ENCODE peak calls at places on chromosomes 3 and 15, in four cellular contexts. One of them, this sample, is unnamed.

GRCh38 chr3:147002721-147003120 is 397.6 kb upstream of the PLSCR5 start:
- DNase-seq in spleen: no peak
- DNase-seq in A549: no peak
- DNase-seq in naive thymus-derived CD4-positive, alpha-beta T cell: no peak
- DNase-seq in this sample: no peak

GRCh38 chr15:59532770-59533379 is 78.7 kb upstream of the GCNT3 start:
- DNase-seq in A549: peak
- DNase-seq in naive thymus-derived CD4-positive, alpha-beta T cell: peak
- DNase-seq in spleen: no peak
- DNase-seq in this sample: peak

GRCh38 chr15:68599560-68600071 is 20.8 kb downstream of the CORO2B start:
- DNase-seq in A549: no peak
- DNase-seq in naive thymus-derived CD4-positive, alpha-beta T cell: no peak
- DNase-seq in spleen: peak
- DNase-seq in this sample: no peak

GRCh38 chr3:123449986-123450474 is 1.1 kb upstream of the ADCY5 start:
- DNase-seq in spleen: no peak
- DNase-seq in A549: peak
- DNase-seq in naive thymus-derived CD4-positive, alpha-beta T cell: no peak
- DNase-seq in this sample: no peak

GRCh38 chr3:196236169-196236568 is 19.8 kb downstream of the SLC51A start:
- DNase-seq in naive thymus-derived CD4-positive, alpha-beta T cell: no peak
- DNase-seq in A549: no peak
- DNase-seq in spleen: no peak
- DNase-seq in this sample: no peak

GRCh38 chr3:141000027-141000663 is 51.0 kb upstream of the SPSB4 start:
- DNase-seq in A549: peak
- DNase-seq in spleen: no peak
- DNase-seq in naive thymus-derived CD4-positive, alpha-beta T cell: peak
- DNase-seq in this sample: peak

GRCh38 chr3:184227481-184227935 is 1.9 kb upstream of the VWA5B2 start:
- DNase-seq in spleen: no peak
- DNase-seq in naive thymus-derived CD4-positive, alpha-beta T cell: peak
- DNase-seq in A549: peak
- DNase-seq in this sample: no peak

GRCh38 chr15:70294906-70295305 is 197.2 kb upstream of the TLE3 start:
- DNase-seq in A549: no peak
- DNase-seq in naive thymus-derived CD4-positive, alpha-beta T cell: no peak
- DNase-seq in spleen: no peak
- DNase-seq in this sample: no peak

GRCh38 chr15:73293773-73294172 is 75.0 kb downstream of the HCN4 start:
- DNase-seq in A549: no peak
- DNase-seq in spleen: no peak
- DNase-seq in naive thymus-derived CD4-positive, alpha-beta T cell: no peak
- DNase-seq in this sample: no peak

GRCh38 chr3:4343258-4343657 is 40.1 kb downstream of the SETMAR start:
- DNase-seq in A549: no peak
- DNase-seq in naive thymus-derived CD4-positive, alpha-beta T cell: no peak
- DNase-seq in spleen: no peak
- DNase-seq in this sample: no peak

GRCh38 chr3:13872451-13872850 is 7.4 kb downstream of the WNT7A start:
- DNase-seq in naive thymus-derived CD4-positive, alpha-beta T cell: no peak
- DNase-seq in A549: no peak
- DNase-seq in spleen: no peak
- DNase-seq in this sample: no peak

GRCh38 chr3:113287818-113288648 is 76.7 kb downstream of the BOC start:
- DNase-seq in naive thymus-derived CD4-positive, alpha-beta T cell: peak
- DNase-seq in spleen: no peak
- DNase-seq in A549: peak
- DNase-seq in this sample: peak

GRCh38 chr3:190446492-190447301 is 3.0 kb downstream of the TMEM207 start:
- DNase-seq in spleen: no peak
- DNase-seq in naive thymus-derived CD4-positive, alpha-beta T cell: no peak
- DNase-seq in A549: no peak
- DNase-seq in this sample: peak

GRCh38 chr3:73319179-73319769 is 257.8 kb downstream of the EBLN2 start:
- DNase-seq in spleen: no peak
- DNase-seq in naive thymus-derived CD4-positive, alpha-beta T cell: no peak
- DNase-seq in A549: no peak
- DNase-seq in this sample: no peak

GRCh38 chr3:29764603-29765254 is 483.9 kb downstream of the RBMS3 start:
- DNase-seq in naive thymus-derived CD4-positive, alpha-beta T cell: no peak
- DNase-seq in spleen: no peak
- DNase-seq in A549: peak
- DNase-seq in this sample: no peak

GRCh38 chr3:170614214-170614966 is 28.5 kb upstream of the SLC7A14 start:
- DNase-seq in A549: peak
- DNase-seq in naive thymus-derived CD4-positive, alpha-beta T cell: no peak
- DNase-seq in spleen: no peak
- DNase-seq in this sample: no peak

GRCh38 chr3:66396161-66396760 is 104.6 kb downstream of the LRIG1 start:
- DNase-seq in A549: no peak
- DNase-seq in spleen: no peak
- DNase-seq in naive thymus-derived CD4-positive, alpha-beta T cell: no peak
- DNase-seq in this sample: no peak

GRCh38 chr15:39266882-39267281 is 314.0 kb upstream of the THBS1 start:
- DNase-seq in naive thymus-derived CD4-positive, alpha-beta T cell: no peak
- DNase-seq in spleen: no peak
- DNase-seq in A549: no peak
- DNase-seq in this sample: no peak

GRCh38 chr3:167740961-167741587 is 5.6 kb downstream of the SERPINI1 start:
- DNase-seq in naive thymus-derived CD4-positive, alpha-beta T cell: peak
- DNase-seq in spleen: no peak
- DNase-seq in A549: peak
- DNase-seq in this sample: peak

GRCh38 chr3:126199256-126199655 is 18.9 kb upstream of the ALDH1L1 start:
- DNase-seq in naive thymus-derived CD4-positive, alpha-beta T cell: no peak
- DNase-seq in spleen: no peak
- DNase-seq in A549: no peak
- DNase-seq in this sample: no peak

GRCh38 chr3:126191246-126191645 is 10.9 kb upstream of the ALDH1L1 start:
- DNase-seq in A549: no peak
- DNase-seq in naive thymus-derived CD4-positive, alpha-beta T cell: no peak
- DNase-seq in spleen: no peak
- DNase-seq in this sample: no peak

GRCh38 chr3:126197854-126198584 is 17.6 kb upstream of the ALDH1L1 start:
- DNase-seq in naive thymus-derived CD4-positive, alpha-beta T cell: no peak
- DNase-seq in spleen: no peak
- DNase-seq in A549: peak
- DNase-seq in this sample: no peak

GRCh38 chr3:126197343-126197742 is 17.0 kb upstream of the ALDH1L1 start:
- DNase-seq in spleen: no peak
- DNase-seq in A549: no peak
- DNase-seq in naive thymus-derived CD4-positive, alpha-beta T cell: no peak
- DNase-seq in this sample: no peak

DNA sequence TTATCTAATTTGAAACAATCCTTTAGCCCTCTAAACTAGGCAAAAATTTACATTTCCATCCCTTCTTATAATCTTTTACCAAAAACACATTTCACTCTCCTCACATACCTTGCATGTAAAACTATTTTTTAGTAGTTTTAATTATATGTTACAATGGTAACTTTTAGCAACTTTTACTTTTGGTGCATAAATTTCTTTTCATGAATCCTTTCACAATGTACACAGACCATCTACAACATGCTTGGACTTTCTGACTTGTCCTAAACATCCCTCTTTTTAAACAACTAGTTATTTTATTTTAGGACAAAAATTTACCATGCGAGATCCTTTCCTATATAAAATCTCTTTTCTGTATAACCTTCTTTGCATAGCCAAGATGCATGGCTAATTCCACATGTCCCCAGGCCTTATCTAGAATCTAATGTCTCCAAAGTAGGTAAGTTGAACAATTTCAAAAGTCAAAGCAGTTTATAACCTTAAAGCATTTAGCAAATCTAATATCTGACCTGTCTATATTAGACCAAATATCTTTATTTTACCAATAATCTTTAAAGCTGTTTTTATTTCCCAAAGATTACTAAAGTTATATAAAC is 14.4 kb upstream of the ALDH1L1 start:
- DNase-seq in naive thymus-derived CD4-positive, alpha-beta T cell: no peak
- DNase-seq in A549: no peak
- DNase-seq in spleen: no peak
- DNase-seq in this sample: no peak
- H3K27ac ChIP-seq in naive thymus-derived CD4-positive, alpha-beta T cell: no peak
- H3K27ac ChIP-seq in A549: no peak
- H3K27ac ChIP-seq in spleen: no peak
- H3K27ac ChIP-seq in this sample: no peak

DNA sequence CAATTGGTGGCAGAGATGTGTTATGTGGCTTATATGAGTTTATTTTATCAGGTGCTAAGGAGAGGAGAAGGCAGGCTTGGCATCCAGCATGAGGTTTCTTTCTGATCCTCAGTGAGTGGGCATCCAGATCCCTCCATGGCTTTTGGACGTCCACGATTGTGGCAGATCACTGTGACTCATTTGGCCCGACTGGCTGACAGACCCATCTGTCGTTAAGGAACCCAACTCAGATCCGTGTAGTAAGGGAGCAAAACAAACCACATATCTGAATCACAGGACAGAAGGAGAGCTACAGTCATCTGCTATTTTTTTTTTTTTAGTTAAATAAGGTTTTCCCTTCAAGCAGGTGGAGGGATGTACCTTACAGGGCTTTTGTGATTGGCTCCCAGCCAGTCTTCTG is 197.0 kb upstream of the KCNH8 start:
- DNase-seq in spleen: no peak
- DNase-seq in A549: no peak
- DNase-seq in naive thymus-derived CD4-positive, alpha-beta T cell: no peak
- DNase-seq in this sample: no peak
- H3K27ac ChIP-seq in spleen: no peak
- H3K27ac ChIP-seq in A549: no peak
- H3K27ac ChIP-seq in naive thymus-derived CD4-positive, alpha-beta T cell: no peak
- H3K27ac ChIP-seq in this sample: no peak

GRCh38 chr15:31925541-31925940 is 104.8 kb upstream of the CHRNA7 start:
- DNase-seq in A549: no peak
- DNase-seq in spleen: no peak
- DNase-seq in naive thymus-derived CD4-positive, alpha-beta T cell: no peak
- DNase-seq in this sample: no peak
- H3K27ac ChIP-seq in A549: no peak
- H3K27ac ChIP-seq in spleen: no peak
- H3K27ac ChIP-seq in naive thymus-derived CD4-positive, alpha-beta T cell: no peak
- H3K27ac ChIP-seq in this sample: no peak

GRCh38 chr15:63348392-63348791 is 33.3 kb downstream of the CA12 start:
- DNase-seq in naive thymus-derived CD4-positive, alpha-beta T cell: no peak
- DNase-seq in spleen: peak
- DNase-seq in A549: no peak
- DNase-seq in this sample: no peak

GRCh38 chr15:63350178-63350621 is 31.4 kb downstream of the CA12 start:
- DNase-seq in spleen: no peak
- DNase-seq in A549: no peak
- DNase-seq in naive thymus-derived CD4-positive, alpha-beta T cell: no peak
- DNase-seq in this sample: no peak

GRCh38 chr15:63349156-63349555 is 32.5 kb downstream of the CA12 start:
- DNase-seq in spleen: no peak
- DNase-seq in A549: no peak
- DNase-seq in naive thymus-derived CD4-positive, alpha-beta T cell: no peak
- DNase-seq in this sample: no peak

GRCh38 chr15:63351170-63351569 is 30.5 kb downstream of the CA12 start:
- DNase-seq in naive thymus-derived CD4-positive, alpha-beta T cell: no peak
- DNase-seq in A549: no peak
- DNase-seq in spleen: no peak
- DNase-seq in this sample: no peak

DNA sequence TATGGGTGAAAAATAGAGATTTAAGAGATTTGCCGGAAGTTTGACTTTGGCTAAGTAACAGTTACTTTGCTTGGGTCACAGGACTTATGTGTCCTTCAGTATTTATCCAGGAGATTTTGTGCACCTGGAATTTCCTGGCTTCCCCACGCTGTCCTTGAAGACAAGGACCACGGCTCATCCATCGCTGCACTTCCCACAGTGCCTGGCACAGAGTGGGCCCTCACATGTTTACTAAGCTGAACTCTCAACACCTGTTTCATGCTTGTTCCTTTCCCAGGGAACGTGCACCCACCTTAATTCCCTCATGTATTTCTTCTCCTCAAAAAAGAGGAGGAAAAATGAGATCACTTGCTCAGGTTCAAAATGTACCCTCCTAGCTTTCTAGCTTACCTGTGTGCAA is 32.0 kb downstream of the CA12 start:
- DNase-seq in spleen: no peak
- DNase-seq in naive thymus-derived CD4-positive, alpha-beta T cell: no peak
- DNase-seq in A549: no peak
- DNase-seq in this sample: no peak
- H3K27ac ChIP-seq in spleen: no peak
- H3K27ac ChIP-seq in naive thymus-derived CD4-positive, alpha-beta T cell: no peak
- H3K27ac ChIP-seq in A549: peak
- H3K27ac ChIP-seq in this sample: no peak

GRCh38 chr3:25453521-25454410 is 25.7 kb downstream of the RARB start:
- DNase-seq in naive thymus-derived CD4-positive, alpha-beta T cell: no peak
- DNase-seq in A549: no peak
- DNase-seq in spleen: no peak
- DNase-seq in this sample: no peak
- H3K27ac ChIP-seq in naive thymus-derived CD4-positive, alpha-beta T cell: no peak
- H3K27ac ChIP-seq in A549: peak
- H3K27ac ChIP-seq in spleen: no peak
- H3K27ac ChIP-seq in this sample: no peak

DNA sequence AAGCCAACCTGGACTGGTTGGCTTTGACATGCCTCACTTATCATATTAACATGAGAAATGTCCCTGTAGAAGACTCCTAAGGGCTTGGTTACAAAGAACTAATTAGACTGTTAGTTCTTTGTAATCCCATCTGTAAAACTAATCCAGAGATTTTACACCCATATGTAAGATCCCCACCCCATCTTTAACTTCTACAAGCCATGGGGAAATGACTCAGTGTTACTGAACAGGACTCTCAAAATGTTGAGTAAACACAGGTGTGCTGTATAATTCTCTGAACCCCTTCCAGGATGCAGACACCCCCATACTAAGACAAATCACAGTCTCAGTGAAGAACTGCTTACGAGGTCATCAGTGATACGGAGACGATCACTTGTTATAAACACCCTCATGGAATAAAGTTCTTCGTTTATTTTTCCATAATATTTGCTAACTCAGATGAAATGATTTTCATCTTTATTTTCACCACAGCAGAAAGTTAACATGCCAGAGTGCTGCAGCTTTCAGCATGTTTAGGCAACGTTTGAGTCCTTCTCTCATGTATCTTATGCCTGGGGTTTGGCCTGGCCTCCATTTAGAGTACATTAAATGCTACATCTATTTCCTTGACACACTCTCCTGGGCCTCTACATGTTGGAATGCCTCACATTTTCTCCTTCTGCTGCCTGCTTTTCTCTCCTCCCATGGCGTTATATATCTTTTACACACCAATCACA is 55.3 kb upstream of the LEKR1 start:
- DNase-seq in naive thymus-derived CD4-positive, alpha-beta T cell: no peak
- DNase-seq in spleen: no peak
- DNase-seq in A549: no peak
- DNase-seq in this sample: no peak
- H3K27ac ChIP-seq in naive thymus-derived CD4-positive, alpha-beta T cell: no peak
- H3K27ac ChIP-seq in spleen: no peak
- H3K27ac ChIP-seq in A549: no peak
- H3K27ac ChIP-seq in this sample: no peak

This sample was measured in CD4-positive, alpha-beta memory T cell.